ENCODE peak calls at places on chromosomes 4 and X, in seven cellular contexts. B is HCT116, C is HepG2, J is SK-N-SH, O is T47D, T is K562, S is H1. I is an unnamed sample.

GRCh38 chr4:168695288-168695687 is 198.4 kb downstream of the PALLD start:
- DNase-seq in J (no peak), S (no peak), B (no peak), O (no peak), T (no peak), C (no peak), I (no peak)

GRCh38 chr4:48742412-48742811 is 37.7 kb downstream of the FRYL start:
- DNase-seq in B (no peak), J (no peak), S (no peak), O (no peak), T (no peak), C (no peak), I (no peak)

GRCh38 chr4:25367004-25367621 is 9.9 kb upstream of the ANAPC4 start:
- DNase-seq in C (no peak), B (no peak), O (no peak), T (no peak), J (peak; percentile 19), S (no peak), I (no peak)

GRCh38 chr4:91826186-91826585 is 477.6 kb upstream of the GRID2 start:
- DNase-seq in C (no peak), T (no peak), O (no peak), J (no peak), S (no peak), B (no peak), I (no peak)

GRCh38 chr4:60724623-60725022 is 475.5 kb upstream of the ADGRL3 start:
- DNase-seq in O (no peak), J (no peak), S (no peak), T (no peak), C (no peak), B (no peak), I (no peak)

GRCh38 chr4:83248486-83248885 is 36.1 kb downstream of the COQ2 start:
- DNase-seq in J (no peak), O (peak; percentile 5), T (no peak), S (no peak), B (no peak), C (no peak), I (no peak)

GRCh38 chr4:160414516-160414915 is 1311.6 kb downstream of the RAPGEF2 start:
- DNase-seq in O (no peak), S (no peak), C (no peak), B (no peak), T (no peak), J (no peak), I (no peak)

GRCh38 chr4:54233697-54234496 is 4.8 kb downstream of the PDGFRA start:
- DNase-seq in B (peak; percentile 57), C (peak; percentile 52), T (peak; percentile 76), O (peak; percentile 59), S (peak; percentile 84), J (peak; percentile 76), I (no peak)

GRCh38 chr4:98166025-98166730 is 22.9 kb upstream of the STPG2 start:
- DNase-seq in C (no peak), S (no peak), J (no peak), O (peak; percentile 14), T (no peak), B (peak; percentile 41), I (no peak)

GRCh38 chr4:66294626-66295025 is 624.3 kb upstream of the EPHA5 start:
- DNase-seq in B (no peak), S (no peak), O (no peak), T (no peak), C (no peak), J (no peak), I (no peak)

GRCh38 chr4:154124539-154125255 is 335.8 kb upstream of the SFRP2 start:
- DNase-seq in J (no peak), S (no peak), O (no peak), C (no peak), B (peak; percentile 65), T (no peak), I (no peak)

GRCh38 chr4:70027011-70027410 is 1.2 kb upstream of the HTN3 start:
- DNase-seq in B (no peak), T (no peak), O (no peak), J (no peak), S (no peak), C (no peak), I (no peak)

GRCh38 chr4:92885632-92886031 is 581.9 kb downstream of the GRID2 start:
- DNase-seq in S (no peak), T (no peak), B (no peak), C (no peak), J (no peak), O (no peak), I (no peak)

GRCh38 chrX:119218198-119218597 is 17.9 kb upstream of the PGRMC1 start:
- DNase-seq in B (no peak), T (peak; percentile 21), C (no peak), S (no peak), J (peak; percentile 38), O (no peak), I (no peak)

GRCh38 chr4:3829954-3830773 is 64.0 kb downstream of the ADRA2C start:
- DNase-seq in O (no peak), C (peak; percentile 79), B (no peak), S (no peak), T (no peak), J (no peak), I (no peak)

GRCh38 chr4:119297795-119298194 is 24.1 kb downstream of the FABP2 start:
- DNase-seq in S (no peak), B (no peak), T (no peak), O (no peak), C (no peak), J (no peak), I (no peak)

GRCh38 chr4:119299221-119300071 is 22.5 kb downstream of the FABP2 start:
- DNase-seq in T (peak; percentile 13), C (peak; percentile 54), J (no peak), B (no peak), O (no peak), S (no peak), I (peak; percentile 32)

GRCh38 chr4:119300072-119300387 is 21.9 kb downstream of the FABP2 start:
- DNase-seq in O (no peak), C (no peak), T (peak; percentile 31), B (no peak), J (peak; percentile 47), S (no peak), I (peak; percentile 13)

GRCh38 chr4:119300388-119301131 is 21.4 kb downstream of the FABP2 start:
- DNase-seq in C (peak; percentile 96), O (peak; percentile 67), T (peak; percentile 75), B (peak; percentile 91), S (peak; percentile 93), J (peak; percentile 87), I (peak; percentile 80)

DNA sequence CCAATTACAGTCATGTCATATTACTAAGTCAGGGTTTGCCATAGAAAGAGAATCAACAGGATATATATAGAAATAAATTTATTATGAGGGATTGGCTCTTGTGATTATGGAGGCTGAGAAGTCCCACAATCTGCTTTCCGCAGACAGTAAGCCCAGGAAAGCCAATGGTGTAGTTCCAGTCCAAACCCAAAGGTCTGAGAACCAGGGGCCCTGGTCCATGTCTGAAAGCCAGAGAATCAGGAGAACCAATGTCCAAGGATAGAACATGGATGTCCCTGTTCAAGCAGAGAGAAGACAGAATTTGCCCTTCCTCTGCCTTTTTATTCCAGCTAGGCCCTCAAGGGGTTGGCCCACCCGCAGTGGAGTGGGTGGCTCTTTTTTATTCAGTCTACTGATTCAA is 25.6 kb downstream of the FABP2 start:
- DNase-seq in S (no peak), O (no peak), C (no peak), T (no peak), B (no peak), J (no peak), I (no peak)
- TF ChIP-seq JUND in S (no peak), O (no peak), C (no peak), T (no peak), B (no peak), J (no peak), I (no peak)

GRCh38 chr4:150583287-150584197 is 1.6 kb downstream of the MAB21L2 start:
- DNase-seq in B (no peak), C (no peak), J (peak; percentile 59), S (peak; percentile 76), O (no peak), T (no peak), I (no peak)
- TF ChIP-seq JUND in B (no peak), C (no peak), J (no peak), S (no peak), O (no peak), T (no peak), I (no peak)

DNA sequence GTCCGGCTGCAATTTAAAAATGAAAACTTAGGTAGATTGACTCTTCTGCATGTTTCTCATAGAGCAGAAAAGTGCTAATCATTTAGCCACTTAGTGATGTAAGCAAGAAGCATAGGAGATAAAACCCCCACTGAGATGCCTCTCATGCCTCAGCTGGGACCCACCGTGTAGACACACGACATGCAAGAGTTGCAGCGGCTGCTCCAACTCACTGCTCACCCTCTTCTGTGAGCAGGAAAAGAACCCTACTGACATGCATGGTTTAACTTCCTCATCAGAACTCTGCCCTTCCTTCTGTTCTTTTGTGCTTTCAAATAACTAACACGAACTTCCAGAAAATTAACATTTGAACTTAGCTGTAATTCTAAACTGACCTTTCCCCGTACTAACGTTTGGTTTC is 41.0 kb downstream of the MAP7D3 start:
- DNase-seq in O (no peak), J (no peak), C (no peak), B (no peak), T (no peak), S (no peak), I (no peak)
- TF ChIP-seq JUND in O (no peak), J (no peak), C (no peak), B (no peak), T (no peak), S (no peak), I (no peak)

GRCh38 chr4:8907596-8908205 is 36.1 kb upstream of the HMX1 start:
- DNase-seq in S (peak; percentile 39), O (no peak), B (no peak), C (no peak), J (peak; percentile 37), T (no peak), I (no peak)

GRCh38 chr4:8906668-8906970 is 35.0 kb upstream of the HMX1 start:
- DNase-seq in S (no peak), T (no peak), C (no peak), B (no peak), O (no peak), J (peak; percentile 26), I (no peak)

GRCh38 chr4:8909548-8909947 is 37.9 kb upstream of the HMX1 start:
- DNase-seq in J (peak; percentile 22), C (no peak), S (no peak), T (no peak), B (no peak), O (no peak), I (no peak)

GRCh38 chr4:8906991-8907595 is 35.5 kb upstream of the HMX1 start:
- DNase-seq in S (peak; percentile 40), T (no peak), C (no peak), B (no peak), O (no peak), J (peak; percentile 18), I (no peak)

DNA sequence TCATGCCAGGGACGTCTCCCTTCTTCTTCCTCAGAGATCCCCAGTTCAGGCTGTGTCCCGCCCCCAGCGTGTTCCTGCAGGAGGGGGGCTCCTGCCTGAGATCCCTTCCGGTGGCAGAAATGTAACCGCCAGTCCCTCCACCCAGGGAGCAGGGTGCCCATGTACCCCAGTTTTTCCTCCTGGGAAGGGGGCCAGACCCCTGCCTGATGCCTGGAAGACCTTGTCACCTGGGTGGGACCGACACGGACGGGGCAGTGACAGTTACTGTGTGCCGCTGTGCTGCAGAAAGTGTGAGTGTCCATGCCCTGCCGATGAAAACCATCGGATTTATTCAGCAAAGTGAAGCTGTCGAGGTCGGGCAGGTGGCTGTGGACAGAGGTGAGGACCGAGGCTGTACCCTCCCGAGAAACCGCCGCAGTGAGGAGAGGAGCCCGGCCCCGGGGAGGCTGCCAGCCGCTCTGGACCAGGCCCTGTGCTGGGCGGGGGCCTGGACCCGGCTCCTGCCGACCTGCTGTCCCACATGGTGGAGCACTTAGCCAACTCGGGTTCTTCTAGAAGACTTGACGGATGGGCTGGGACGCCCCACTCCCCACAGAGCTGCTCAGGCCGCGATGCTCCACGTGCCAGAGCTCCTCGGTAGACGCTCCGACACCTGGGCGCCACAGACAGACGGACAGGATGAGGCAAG is 36.7 kb upstream of the HMX1 start:
- DNase-seq in J (peak; percentile 27), S (peak; percentile 39), C (no peak), B (no peak), O (no peak), T (no peak), I (no peak)
- TF ChIP-seq JUND in J (no peak), S (no peak), C (no peak), B (no peak), O (no peak), T (no peak), I (no peak)

I was measured in GM12878.